ENCODE peak calls at places on chromosomes 1 and 21, in six cellular contexts. I is HepG2, X is GM12891, T is K562, J is H1, B is GM12878. P is an unnamed sample.

GRCh38 chr1:43273708-43274107 is 3.9 kb downstream of the TMEM125 start:
- DNase-seq in X (no peak), J (no peak), T (no peak), I (no peak), B (no peak), P (no peak)

GRCh38 chr21:28233536-28234220 is 759.0 kb downstream of the LTN1 start:
- DNase-seq in B (no peak), X (no peak), J (no peak), T (no peak), I (no peak), P (no peak)

GRCh38 chr21:45299864-45300785 is 12.4 kb upstream of the POFUT2 start:
- DNase-seq in J (no peak), T (no peak), I (no peak), X (no peak), B (no peak), P (no peak)

GRCh38 chr21:42199488-42200463 is 19.2 kb upstream of the ABCG1 start:
- DNase-seq in I (peak), B (peak), X (peak), J (no peak), T (no peak), P (no peak)

GRCh38 chr1:39178541-39179431 is 25.7 kb upstream of the MACF1 start:
- DNase-seq in X (no peak), J (no peak), T (peak), B (no peak), I (peak), P (no peak)

GRCh38 chr1:43509740-43510375 is 20.8 kb upstream of the PTPRF start:
- DNase-seq in I (no peak), X (no peak), B (peak), T (no peak), J (peak), P (no peak)

GRCh38 chr1:23020731-23021130 is 1.5 kb downstream of the KDM1A start:
- DNase-seq in J (no peak), I (peak), B (no peak), T (no peak), X (no peak), P (no peak)

GRCh38 chr1:45569962-45570581 is 13.8 kb upstream of the NASP start:
- DNase-seq in T (peak), I (peak), X (peak), J (peak), B (no peak), P (no peak)

GRCh38 chr21:22490044-22490443 is 1491.8 kb downstream of the NCAM2 start:
- DNase-seq in J (no peak), X (no peak), B (no peak), T (no peak), I (no peak), P (no peak)

GRCh38 chr1:48127735-48128685 is 94.5 kb upstream of the SLC5A9 start:
- DNase-seq in X (no peak), B (no peak), I (no peak), J (no peak), T (no peak), P (no peak)

GRCh38 chr1:41540886-41541591 is 56.6 kb upstream of the EDN2 start:
- DNase-seq in J (no peak), X (no peak), B (no peak), I (no peak), T (peak), P (no peak)

GRCh38 chr1:200179126-200179780 is 151.7 kb downstream of the NR5A2 start:
- DNase-seq in T (no peak), I (no peak), X (no peak), J (no peak), B (no peak), P (no peak)

GRCh38 chr21:17925900-17926299 is 106.7 kb upstream of the C21orf91 start:
- DNase-seq in J (no peak), T (no peak), X (no peak), B (no peak), I (peak), P (no peak)

GRCh38 chr1:157652859-157653493 is 47.6 kb downstream of the FCRL3 start:
- DNase-seq in I (no peak), B (peak), X (peak), J (no peak), T (no peak), P (peak)

GRCh38 chr1:39886757-39887231 is 3.5 kb upstream of the TRIT1 start:
- DNase-seq in B (no peak), I (no peak), X (no peak), J (no peak), T (no peak), P (no peak)

GRCh38 chr1:42739753-42740700 is at the start of gene CLDN19:
- DNase-seq in T (peak), X (no peak), B (no peak), I (peak), J (peak), P (no peak)

GRCh38 chr1:218496561-218496960 is 151.4 kb downstream of the TGFB2 start:
- DNase-seq in T (no peak), X (no peak), B (no peak), I (peak), J (no peak), P (no peak)

GRCh38 chr1:29094954-29095353 is 28.7 kb downstream of the TMEM200B start:
- DNase-seq in B (no peak), J (no peak), I (no peak), X (no peak), T (no peak), P (no peak)

GRCh38 chr1:41622402-41622801 is 137.9 kb upstream of the EDN2 start:
- DNase-seq in I (no peak), J (no peak), B (no peak), T (no peak), X (no peak), P (no peak)

GRCh38 chr21:28333455-28334108 is 659.1 kb downstream of the LTN1 start:
- DNase-seq in B (no peak), J (no peak), I (peak), X (no peak), T (no peak), P (no peak)

DNA sequence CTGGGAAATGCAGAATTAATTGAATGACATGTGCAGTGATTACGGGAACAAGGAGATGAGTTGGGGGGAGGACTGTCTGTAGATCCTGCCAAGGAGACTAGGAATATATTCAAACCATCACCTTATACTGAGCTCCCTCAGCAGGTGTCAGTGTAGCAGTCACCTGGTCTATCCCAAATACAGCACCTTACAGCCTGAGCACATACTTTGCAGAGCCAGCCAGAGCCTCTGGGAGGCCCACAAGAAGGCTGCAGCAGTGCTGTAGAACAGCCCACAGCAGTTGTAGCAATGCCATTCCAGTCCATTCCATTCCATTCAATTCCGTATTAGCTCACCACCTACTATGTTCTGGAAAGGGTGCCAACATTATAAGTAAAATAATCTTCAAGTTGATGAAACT is 44.5 kb downstream of the KCNC4 start:
- DNase-seq in B (no peak), X (no peak), I (no peak), J (no peak), T (no peak), P (no peak)
- TF ChIP-seq TAF1 in B (no peak), X (no peak), I (no peak), J (no peak), T (no peak), P (no peak)

GRCh38 chr1:105343317-105343716 is 1593.6 kb downstream of the AMY1C start:
- DNase-seq in B (no peak), T (no peak), J (no peak), I (no peak), X (no peak), P (no peak)
- TF ChIP-seq POLR2A in B (no peak), T (no peak), J (no peak), I (no peak), X (no peak), P (no peak)

GRCh38 chr1:175000697-175001187 is 995 bp downstream of the CACYBP start:
- DNase-seq in J (no peak), T (no peak), B (no peak), X (no peak), I (no peak), P (no peak)

GRCh38 chr1:175002910-175003517 is 3.3 kb downstream of the CACYBP start:
- DNase-seq in B (no peak), X (no peak), T (no peak), J (no peak), I (no peak), P (no peak)

GRCh38 chr1:174998569-174999215 is 1.1 kb upstream of the CACYBP start:
- DNase-seq in I (peak), J (no peak), T (peak), X (no peak), B (peak), P (no peak)

GRCh38 chr1:174999216-174999925 is 376 bp upstream of the CACYBP start:
- DNase-seq in B (peak), I (peak), T (peak), J (peak), X (peak), P (peak)

DNA sequence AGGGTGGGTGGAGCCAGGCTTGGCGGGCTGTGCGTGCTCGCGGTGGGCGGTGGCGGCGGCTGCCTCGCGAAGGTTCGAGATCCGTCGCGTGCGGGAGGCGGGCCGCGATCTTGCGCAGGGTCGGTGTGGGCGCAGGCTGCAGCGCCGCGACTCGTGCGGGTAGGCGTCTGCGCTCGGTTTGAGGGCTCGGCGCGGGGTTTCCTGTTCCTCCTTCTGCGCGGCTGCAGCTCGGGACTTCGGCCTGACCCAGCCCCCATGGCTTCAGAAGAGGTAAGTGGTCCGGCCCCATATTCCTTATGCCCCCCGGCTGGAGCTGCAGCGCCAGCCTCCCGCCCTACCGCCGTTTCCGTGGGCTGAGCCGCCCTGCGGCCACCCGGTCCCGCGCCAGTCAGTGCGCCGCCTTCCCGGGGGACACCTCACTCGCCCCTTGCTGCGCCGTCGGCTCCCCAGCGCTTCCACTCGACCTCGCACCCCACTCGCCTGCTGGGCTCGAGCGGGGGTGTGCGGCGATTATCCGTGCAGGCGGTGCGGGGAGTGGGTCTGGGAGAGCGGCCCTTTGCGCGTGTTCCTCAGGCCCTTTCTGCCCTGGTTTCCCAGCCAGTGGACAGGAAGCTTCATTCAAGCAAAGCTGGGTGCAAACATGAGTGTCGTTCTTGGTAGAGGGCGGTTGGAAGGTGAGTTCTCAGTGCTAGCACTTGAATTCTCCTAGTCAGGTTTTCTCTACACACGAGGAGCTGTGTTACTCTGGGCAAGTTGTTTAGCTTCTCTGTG is at the start of gene CACYBP:
- DNase-seq in J (peak), I (peak), B (no peak), X (peak), T (no peak), P (no peak)
- TF ChIP-seq POLR2AphosphoS5 in J (peak), I (no peak), B (no peak), X (no peak), T (peak), P (no peak)

GRCh38 chr21:33257404-33257803 is 8.8 kb upstream of the IL10RB start:
- DNase-seq in X (no peak), T (no peak), J (no peak), B (no peak), I (no peak), P (no peak)

GRCh38 chr21:33259428-33259827 is 6.7 kb upstream of the IL10RB start:
- DNase-seq in I (no peak), X (no peak), T (no peak), B (no peak), J (no peak), P (no peak)

GRCh38 chr21:33261635-33262034 is 4.5 kb upstream of the IL10RB start:
- DNase-seq in I (no peak), X (no peak), T (no peak), J (no peak), B (no peak), P (no peak)

GRCh38 chr21:33258475-33258874 is 7.7 kb upstream of the IL10RB start:
- DNase-seq in I (no peak), X (no peak), B (no peak), T (no peak), J (no peak), P (no peak)

DNA sequence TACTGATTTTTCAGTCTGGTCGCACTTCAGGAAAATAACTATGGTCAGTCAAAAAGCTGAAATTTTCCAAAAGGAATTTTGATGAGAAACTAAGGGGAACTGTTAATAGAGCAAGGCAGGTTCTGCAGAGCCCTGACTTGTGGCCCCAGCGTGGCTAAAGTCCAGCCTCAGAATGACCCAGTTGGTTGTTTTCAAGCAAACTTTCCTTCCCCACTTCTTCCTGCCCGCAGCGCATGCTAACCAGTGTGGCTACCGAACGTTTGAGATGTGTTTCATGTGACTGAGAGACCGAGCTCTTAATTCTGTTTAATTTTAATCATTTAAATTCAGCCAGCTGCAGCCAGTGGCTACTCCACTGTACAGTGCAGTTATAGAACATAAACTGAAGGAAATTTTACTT is 6.2 kb upstream of the IL10RB start:
- DNase-seq in T (no peak), J (no peak), B (no peak), I (peak), X (no peak), P (no peak)
- TF ChIP-seq TAF1 in T (no peak), J (no peak), B (no peak), I (no peak), X (no peak), P (no peak)

DNA sequence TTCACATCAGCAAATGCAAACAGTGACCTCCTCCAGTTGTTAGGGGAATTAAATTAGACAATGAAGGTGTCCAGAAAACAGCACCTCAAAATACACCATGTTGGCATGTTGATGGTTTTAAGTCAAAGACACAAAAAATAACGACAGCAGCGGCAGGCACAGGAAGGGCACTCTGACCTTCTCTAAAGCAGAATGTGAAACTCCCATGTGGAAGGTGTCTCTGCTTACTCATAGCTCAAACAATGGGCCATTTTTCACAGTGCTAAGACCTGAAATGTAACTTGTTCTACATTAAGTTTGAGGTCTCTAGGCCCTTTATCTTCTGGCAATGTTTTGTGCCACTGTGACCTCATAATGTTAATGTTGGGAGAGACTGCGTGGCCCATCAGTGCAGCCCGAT is 105.6 kb upstream of the RAB4A start:
- DNase-seq in I (peak), X (no peak), T (no peak), B (no peak), J (no peak), P (no peak)
- TF ChIP-seq POLR2A in I (no peak), X (no peak), T (no peak), B (no peak), J (no peak), P (no peak)

P was measured in GM12892.